ENCODE peak calls at places on chromosomes 3 and 15, in nine cellular contexts. F, Q, I, H, A, C, U, J and E are unnamed samples. For H3K4me1, the result is how much of the 10 kb centered on the place peaks cover.

GRCh38 chr3:186315581-186316354 is 46.3 kb downstream of the DGKG start:
- DNase-seq in I (no peak), J (no peak), H (no peak), A (no peak), F (no peak), Q (no peak), C (no peak), U (no peak), E (no peak)

GRCh38 chr3:12192173-12192572 is 33.5 kb upstream of the TIMP4 start:
- DNase-seq in C (no peak), F (no peak), I (no peak), U (no peak), Q (no peak), H (no peak), J (no peak), A (no peak), E (no peak)

GRCh38 chr3:43024183-43024865 is 45.2 kb downstream of the GASK1A start:
- DNase-seq in C (no peak), H (no peak), I (no peak), F (no peak), U (no peak), Q (no peak), J (no peak), A (no peak), E (no peak)

GRCh38 chr15:51681303-51681963 is at the start of gene SCG3:
- DNase-seq in F (peak), U (no peak), H (peak), A (peak), C (peak), I (peak), Q (peak), J (peak), E (peak)

GRCh38 chr15:31586841-31587240 is 260.2 kb downstream of the KLF13 start:
- DNase-seq in C (no peak), J (no peak), H (no peak), U (no peak), F (no peak), I (no peak), Q (no peak), A (no peak), E (no peak)

GRCh38 chr3:55673764-55674163 is 186.7 kb upstream of the WNT5A start:
- DNase-seq in J (no peak), H (peak), A (no peak), F (no peak), C (no peak), U (no peak), Q (no peak), I (no peak), E (no peak)

GRCh38 chr3:196837819-196838420 is 29.8 kb upstream of the SENP5 start:
- DNase-seq in H (peak), Q (peak), A (peak), C (peak), I (peak), U (peak), F (peak), J (peak), E (peak)

GRCh38 chr3:23738946-23739345 is 66.8 kb upstream of the UBE2E1 start:
- DNase-seq in J (no peak), I (no peak), C (no peak), U (no peak), H (no peak), A (no peak), F (no peak), Q (no peak), E (no peak)

GRCh38 chr3:179000144-179000543 is 71.5 kb downstream of the ZMAT3 start:
- DNase-seq in U (no peak), Q (no peak), J (no peak), A (no peak), C (no peak), H (no peak), I (no peak), F (no peak), E (no peak)

GRCh38 chr3:104635872-104636580 is 730.7 kb upstream of the ALCAM start:
- DNase-seq in C (no peak), I (no peak), H (no peak), A (no peak), Q (no peak), U (no peak), F (no peak), J (peak), E (no peak)

GRCh38 chr3:43879166-43879565 is 188.4 kb downstream of the ABHD5 start:
- DNase-seq in I (no peak), F (peak), C (peak), U (no peak), J (peak), H (no peak), Q (no peak), A (peak), E (no peak)

GRCh38 chr3:119293761-119294401 is at the start of gene ARHGAP31:
- DNase-seq in J (peak), Q (peak), F (peak), H (peak), C (peak), I (peak), A (peak), U (peak), E (peak)

GRCh38 chr3:126554560-126555525 is 3.9 kb downstream of the C3orf22 start:
- DNase-seq in U (no peak), F (no peak), J (peak), Q (peak), H (peak), C (no peak), I (no peak), A (peak), E (no peak)

GRCh38 chr3:186082150-186082549 is 26.7 kb downstream of the ETV5 start:
- DNase-seq in H (no peak), F (no peak), C (no peak), A (no peak), J (no peak), I (no peak), U (no peak), Q (no peak), E (no peak)

GRCh38 chr3:195385526-195385925 is 57.3 kb downstream of the ACAP2 start:
- DNase-seq in U (no peak), A (no peak), J (no peak), F (no peak), H (no peak), C (no peak), Q (no peak), I (no peak), E (no peak)

GRCh38 chr15:87604857-87605446 is 651.6 kb downstream of the NTRK3 start:
- DNase-seq in C (peak), H (no peak), Q (no peak), I (no peak), U (no peak), J (no peak), A (no peak), F (peak), E (no peak)

GRCh38 chr3:191094057-191094456 is 105.0 kb upstream of the OSTN start:
- DNase-seq in F (no peak), I (no peak), Q (no peak), A (no peak), H (no peak), C (no peak), J (no peak), U (no peak), E (no peak)

GRCh38 chr3:83928391-83928790 is 1030.4 kb upstream of the CADM2 start:
- DNase-seq in A (no peak), I (no peak), J (no peak), Q (no peak), C (peak), U (no peak), H (no peak), F (no peak), E (no peak)

GRCh38 chr3:24598691-24599090 is 104.0 kb upstream of the THRB start:
- DNase-seq in J (no peak), U (no peak), A (no peak), C (no peak), F (no peak), Q (no peak), H (no peak), I (no peak), E (no peak)

GRCh38 chr3:151925876-151926275 is 52.4 kb downstream of the SUCNR1 start:
- DNase-seq in A (no peak), H (no peak), F (peak), Q (no peak), C (no peak), U (no peak), I (no peak), J (no peak), E (no peak)

GRCh38 chr3:54761661-54762060 is 166.2 kb downstream of the LRTM1 start:
- DNase-seq in I (no peak), F (no peak), U (no peak), J (no peak), C (no peak), Q (no peak), H (no peak), A (no peak), E (no peak)

GRCh38 chr3:171806200-171807128 is 3.8 kb downstream of the PLD1 start:
- DNase-seq in I (no peak), H (no peak), A (no peak), J (no peak), Q (no peak), F (peak), C (peak), U (no peak), E (no peak)

GRCh38 chr3:132593950-132594328 is 3.1 kb upstream of the ACKR4 start:
- DNase-seq in U (no peak), Q (no peak), I (no peak), J (no peak), A (no peak), H (no peak), C (no peak), F (no peak), E (no peak)

GRCh38 chr3:76943058-76943457 is 96.8 kb upstream of the ROBO2 start:
- DNase-seq in H (no peak), Q (no peak), U (no peak), F (no peak), J (no peak), C (no peak), I (no peak), A (no peak), E (no peak)

GRCh38 chr15:40722934-40723333 is 28.0 kb downstream of the RAD51 start:
- DNase-seq in J (no peak), H (no peak), F (no peak), C (no peak), Q (no peak), U (no peak), I (no peak), A (no peak), E (no peak)

GRCh38 chr3:143533391-143533790 is 314.9 kb downstream of the SLC9A9 start:
- DNase-seq in J (no peak), H (no peak), U (no peak), A (no peak), Q (no peak), C (no peak), I (no peak), F (no peak), E (no peak)

GRCh38 chr3:32420138-32420981 is 28.7 kb downstream of the CMTM7 start:
- DNase-seq in A (peak), F (peak), U (peak), C (no peak), Q (no peak), I (no peak), J (peak), H (no peak), E (no peak)

GRCh38 chr3:123353852-123354238 is 95.0 kb downstream of the ADCY5 start:
- DNase-seq in I (no peak), U (no peak), J (no peak), C (no peak), A (no peak), H (no peak), Q (no peak), F (no peak), E (no peak)

GRCh38 chr15:88400591-88400990 is 66.6 kb downstream of the MRPL46 start:
- DNase-seq in A (no peak), J (no peak), C (no peak), Q (no peak), I (no peak), H (no peak), F (no peak), U (no peak), E (no peak)

GRCh38 chr3:159860269-159860668 is 128.4 kb upstream of the IL12A start:
- DNase-seq in U (no peak), J (no peak), H (no peak), I (no peak), C (no peak), Q (no peak), F (no peak), A (no peak), E (no peak)

GRCh38 chr3:129614927-129615363 is 8.5 kb upstream of the PLXND1 start:
- DNase-seq in J (peak), F (no peak), Q (peak), A (peak), H (peak), C (peak), I (no peak), U (no peak), E (no peak)

GRCh38 chr15:31866248-31866647 is 164.1 kb upstream of the CHRNA7 start:
- DNase-seq in U (no peak), C (no peak), J (no peak), Q (no peak), F (no peak), A (no peak), H (no peak), I (no peak), E (no peak)

GRCh38 chr15:67138946-67139855 is 73.8 kb downstream of the SMAD3 start:
- DNase-seq in C (no peak), I (no peak), F (no peak), U (no peak), J (no peak), A (peak), H (no peak), Q (peak), E (no peak)

GRCh38 chr3:59968510-59968909 is 918.7 kb upstream of the CFAP20DC start:
- DNase-seq in I (no peak), Q (no peak), F (no peak), J (no peak), A (no peak), H (no peak), C (no peak), U (no peak), E (no peak)

GRCh38 chr3:30531017-30531570 is 75.3 kb upstream of the TGFBR2 start:
- DNase-seq in A (no peak), J (no peak), C (no peak), I (no peak), Q (no peak), F (no peak), H (no peak), U (no peak), E (no peak)

GRCh38 chr3:127454051-127454450 is 136.5 kb downstream of the TPRA1 start:
- DNase-seq in U (no peak), A (peak), J (peak), F (no peak), H (no peak), C (no peak), Q (peak), I (no peak), E (no peak)

GRCh38 chr15:78739996-78740903 is 71.0 kb downstream of the ADAMTS7 start:
- DNase-seq in U (no peak), H (peak), J (peak), I (no peak), C (peak), Q (peak), F (no peak), A (peak), E (no peak)

GRCh38 chr15:25486051-25486450 is 47.2 kb upstream of the UBE3A start:
- DNase-seq in I (no peak), F (no peak), C (no peak), U (no peak), H (no peak), Q (no peak), J (no peak), A (no peak), E (no peak)
- H3K4me1 ChIP-seq in I (under half), F (under half), C (under half), U (under half), H (under half), Q (under half), J (under half), A (under half), E (under half)

DNA sequence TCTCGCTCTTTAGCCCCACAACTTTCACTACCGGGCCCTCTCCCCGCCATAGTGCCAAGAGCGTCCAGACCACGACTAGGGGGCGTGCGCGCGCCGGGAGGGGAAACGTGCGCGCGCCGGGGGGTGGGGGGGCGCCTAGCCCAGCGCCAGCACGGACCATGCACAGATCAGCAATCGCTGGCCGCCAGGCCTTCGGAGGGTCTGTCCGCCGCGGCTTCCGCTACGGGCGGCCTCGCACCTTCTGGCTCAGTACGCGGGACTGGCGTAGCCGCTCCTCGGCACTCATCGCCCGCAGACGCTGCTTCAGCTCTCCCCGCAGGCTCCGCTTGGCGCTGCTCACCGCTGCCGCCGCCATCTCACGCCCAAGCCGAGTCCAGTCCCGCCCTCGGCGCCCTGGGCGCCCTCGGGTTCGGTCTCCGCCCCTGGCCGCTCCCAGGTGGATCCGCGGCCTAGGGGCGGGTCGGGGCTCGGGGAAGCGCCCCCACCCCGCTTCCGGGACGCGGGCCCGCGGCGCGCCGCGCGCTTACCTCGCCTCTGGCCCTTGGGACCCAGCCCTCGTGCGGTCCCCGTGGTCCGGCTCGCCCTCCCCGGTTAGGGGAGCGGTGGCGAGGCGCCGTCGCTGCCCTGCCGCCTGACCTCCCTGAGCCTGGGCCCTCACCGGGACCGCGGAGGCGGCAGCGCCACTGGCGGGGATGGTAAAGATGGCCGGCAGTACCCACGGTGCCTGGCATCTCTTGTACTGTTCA is at the start of gene MTHFS:
- DNase-seq in Q (peak), U (no peak), F (peak), H (peak), A (peak), I (peak), C (peak), J (peak), E (peak)
- TF ChIP-seq POLR2A in Q (no peak), U (peak), F (peak), H (peak), A (no peak), I (no peak), C (peak), J (no peak), E (no peak)

DNA sequence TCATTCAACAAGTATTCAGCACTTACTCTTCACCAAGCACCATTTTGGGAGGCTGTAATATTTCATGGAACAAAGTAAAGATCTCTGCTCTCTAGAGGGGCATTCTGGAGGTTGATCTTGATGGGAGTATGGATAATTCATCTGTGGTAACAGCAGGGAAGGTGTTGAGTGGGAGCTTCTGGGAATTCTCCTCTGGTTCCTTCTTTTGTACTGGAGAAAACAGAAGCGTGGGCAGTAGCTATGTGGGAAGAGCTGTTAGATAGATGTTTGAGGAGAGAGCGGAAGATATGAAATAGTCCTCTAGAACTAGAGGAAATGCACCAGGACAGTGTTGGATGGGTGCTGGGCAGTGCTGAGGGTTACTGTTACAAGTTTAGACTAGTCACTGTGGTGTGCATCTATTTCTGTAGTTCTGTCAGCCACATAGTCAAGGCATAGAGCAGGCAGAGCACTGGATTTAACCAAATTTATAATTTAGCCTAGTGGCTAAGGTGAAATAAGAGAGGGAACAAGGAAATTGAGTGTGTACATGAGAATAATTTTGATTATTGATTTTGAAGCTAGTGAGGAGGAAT is 9.6 kb downstream of the NMD3 start:
- DNase-seq in I (no peak), U (no peak), Q (no peak), J (no peak), C (no peak), F (no peak), A (no peak), H (no peak), E (no peak)
- TF ChIP-seq EP300 in I (no peak), U (no peak), Q (no peak), J (no peak), C (no peak), F (no peak), A (no peak), H (no peak), E (no peak)

GRCh38 chr15:92636950-92637481 is 18.6 kb downstream of the FAM174B start:
- DNase-seq in C (peak), I (no peak), F (no peak), J (peak), U (no peak), H (peak), Q (no peak), A (peak), E (no peak)

GRCh38 chr15:92636401-92636949 is 19.1 kb downstream of the FAM174B start:
- DNase-seq in U (no peak), F (no peak), A (no peak), Q (no peak), I (no peak), C (no peak), J (peak), H (no peak), E (no peak)

GRCh38 chr15:92638709-92639365 is 16.7 kb downstream of the FAM174B start:
- DNase-seq in A (no peak), H (peak), U (no peak), C (no peak), I (no peak), Q (no peak), F (no peak), J (peak), E (no peak)

GRCh38 chr15:92638291-92638708 is 17.3 kb downstream of the FAM174B start:
- DNase-seq in C (no peak), A (peak), F (no peak), U (no peak), J (peak), I (no peak), Q (no peak), H (peak), E (no peak)

GRCh38 chr15:92637621-92638020 is 18.0 kb downstream of the FAM174B start:
- DNase-seq in F (no peak), I (no peak), U (no peak), J (peak), Q (no peak), A (no peak), C (no peak), H (no peak), E (no peak)
- H3K4me1 ChIP-seq in F (under half), I (under half), U (under half), J (half or more), Q (under half), A (under half), C (under half), H (under half), E (under half)

GRCh38 chr3:107430214-107431047 is 53.2 kb downstream of the CCDC54 start:
- DNase-seq in I (peak), U (no peak), Q (no peak), F (no peak), C (no peak), A (peak), J (no peak), H (peak), E (no peak)

GRCh38 chr3:107432013-107432515 is 54.8 kb downstream of the CCDC54 start:
- DNase-seq in I (peak), C (no peak), U (no peak), Q (no peak), H (peak), A (peak), F (no peak), J (no peak), E (no peak)

GRCh38 chr3:107432646-107433045 is 55.4 kb downstream of the CCDC54 start:
- DNase-seq in C (no peak), F (no peak), I (no peak), Q (no peak), J (no peak), H (no peak), A (no peak), U (no peak), E (no peak)

GRCh38 chr3:107431048-107431297 is 53.7 kb downstream of the CCDC54 start:
- DNase-seq in I (peak), J (no peak), Q (peak), C (no peak), A (peak), U (no peak), F (no peak), H (peak), E (peak)

GRCh38 chr3:107431298-107432012 is 54.2 kb downstream of the CCDC54 start:
- DNase-seq in A (peak), H (peak), F (peak), U (no peak), C (peak), Q (peak), I (peak), J (peak), E (peak)
- TF ChIP-seq POLR2A in A (no peak), H (peak), F (peak), U (peak), C (no peak), Q (no peak), I (peak), J (no peak), E (no peak)

GRCh38 chr3:101549473-101549872 is 12.2 kb upstream of the TRMT10C start:
- DNase-seq in A (no peak), H (no peak), J (no peak), I (no peak), C (no peak), U (no peak), Q (no peak), F (no peak), E (no peak)
- TF ChIP-seq EP300 in A (no peak), H (no peak), J (no peak), I (no peak), C (no peak), U (no peak), Q (no peak), F (no peak), E (no peak)